ENCODE peak calls at places on chromosome 11, in four cellular contexts. V, M, R and O are unnamed samples.
A peak's percentile ranks its signal among the peaks of the same experiment; 100 is the strongest.

GRCh38 chr11:9516113-9516512 is 55.3 kb downstream of the ZNF143 start:
- DNase-seq in M (no peak), R (no peak), V (no peak), O (no peak)

GRCh38 chr11:78419327-78419726 is 1.7 kb upstream of the GAB2 start:
- DNase-seq in M (no peak), R (no peak), V (no peak), O (peak; percentile 70)

GRCh38 chr11:108871152-108871551 is 206.3 kb downstream of the DDX10 start:
- DNase-seq in V (no peak), R (no peak), M (peak; percentile 15), O (peak; percentile 54)

GRCh38 chr11:109940816-109941215 is 152.4 kb upstream of the ZC3H12C start:
- DNase-seq in R (no peak), V (no peak), M (peak; percentile 15), O (peak; percentile 53)

GRCh38 chr11:1796297-1797011 is 32.7 kb upstream of the CTSD start:
- DNase-seq in V (no peak), R (no peak), M (no peak), O (no peak)

GRCh38 chr11:1052133-1053011 is 15.9 kb upstream of the MUC6 start:
- DNase-seq in V (no peak), R (no peak), M (no peak), O (no peak)

GRCh38 chr11:45931739-45932138 is 9.3 kb downstream of the LARGE2 start:
- DNase-seq in R (no peak), M (no peak), V (no peak), O (no peak)

GRCh38 chr11:19276859-19277808 is 36.4 kb upstream of the E2F8 start:
- DNase-seq in M (no peak), R (no peak), V (no peak), O (no peak)

GRCh38 chr11:22725079-22725478 is 58.7 kb downstream of the GAS2 start:
- DNase-seq in M (no peak), R (no peak), V (no peak), O (no peak)

GRCh38 chr11:44788536-44789227 is 61.9 kb downstream of the TSPAN18 start:
- DNase-seq in M (no peak), V (no peak), R (no peak), O (peak; percentile 34)

GRCh38 chr11:42299780-42300179 is 840.3 kb upstream of the LRRC4C start:
- DNase-seq in M (no peak), V (no peak), R (no peak), O (no peak)

GRCh38 chr11:76885390-76886097 is 24.8 kb downstream of the ACER3 start:
- DNase-seq in M (no peak), V (no peak), R (no peak), O (peak; percentile 1)

GRCh38 chr11:75615709-75616108 is 53.1 kb downstream of the MAP6 start:
- DNase-seq in V (no peak), R (no peak), M (no peak), O (no peak)

GRCh38 chr11:121841487-121842167 is 274.4 kb downstream of the BLID start:
- DNase-seq in V (no peak), M (peak; percentile 81), R (no peak), O (peak; percentile 36)

GRCh38 chr11:128522063-128522942 is 65.1 kb downstream of the ETS1 start:
- DNase-seq in R (peak; percentile 49), M (peak; percentile 91), V (peak; percentile 87), O (peak; percentile 97)

GRCh38 chr11:80798189-80798588 is 1357.4 kb upstream of the TENM4 start:
- DNase-seq in V (no peak), M (no peak), R (no peak), O (no peak)

GRCh38 chr11:77039491-77040400 is 5.5 kb downstream of the B3GNT6 start:
- DNase-seq in M (no peak), R (no peak), V (no peak), O (peak; percentile 74)

GRCh38 chr11:84383571-84383970 is 1097.4 kb upstream of the CCDC90B start:
- DNase-seq in M (no peak), V (no peak), R (peak; percentile 27), O (no peak)

GRCh38 chr11:10263929-10264328 is 30.1 kb downstream of the SBF2 start:
- DNase-seq in V (no peak), M (no peak), R (no peak), O (no peak)

GRCh38 chr11:134244593-134244992 is 8.6 kb downstream of the THYN1 start:
- DNase-seq in R (no peak), V (no peak), M (no peak), O (no peak)

GRCh38 chr11:68455485-68455884 is 5.1 kb upstream of the PPP6R3 start:
- DNase-seq in R (no peak), M (no peak), V (no peak), O (no peak)

GRCh38 chr11:112185883-112186282 is 10.6 kb downstream of the BCO2 start:
- DNase-seq in M (no peak), R (no peak), V (no peak), O (peak; percentile 74)

GRCh38 chr11:76777922-76778321 is 5.2 kb upstream of the TSKU start:
- DNase-seq in R (no peak), M (no peak), V (no peak), O (no peak)